ENCODE peak calls at places on chromosomes 4 and X, in six cellular contexts. One of them, this sample, is unnamed.

GRCh38 chr4:139665079-139665689 is 435 bp upstream of the MGST2 start:
- DNase-seq in astrocyte of the spinal cord: no peak
- DNase-seq in RPMI7951: no peak
- DNase-seq in left ventricle myocardium inferior: no peak
- DNase-seq in caudate nucleus: no peak
- DNase-seq in small intestine: no peak
- DNase-seq in this sample: no peak

GRCh38 chrX:2913118-2913517 is 16.0 kb downstream of the ARSD start:
- DNase-seq in astrocyte of the spinal cord: no peak
- DNase-seq in left ventricle myocardium inferior: no peak
- DNase-seq in RPMI7951: no peak
- DNase-seq in small intestine: peak
- DNase-seq in caudate nucleus: no peak
- DNase-seq in this sample: no peak

GRCh38 chrX:151697537-151697936 is 2.3 kb downstream of the PRRG3 start:
- DNase-seq in small intestine: no peak
- DNase-seq in left ventricle myocardium inferior: no peak
- DNase-seq in RPMI7951: peak
- DNase-seq in caudate nucleus: no peak
- DNase-seq in astrocyte of the spinal cord: no peak
- DNase-seq in this sample: no peak

GRCh38 chr4:42302348-42302747 is 94.9 kb upstream of the SHISA3 start:
- DNase-seq in caudate nucleus: peak
- DNase-seq in astrocyte of the spinal cord: peak
- DNase-seq in RPMI7951: peak
- DNase-seq in small intestine: peak
- DNase-seq in left ventricle myocardium inferior: no peak
- DNase-seq in this sample: no peak

GRCh38 chr4:4969298-4969697 is 50.0 kb downstream of the CYTL1 start:
- DNase-seq in small intestine: peak
- DNase-seq in left ventricle myocardium inferior: peak
- DNase-seq in RPMI7951: peak
- DNase-seq in caudate nucleus: no peak
- DNase-seq in astrocyte of the spinal cord: no peak
- DNase-seq in this sample: peak

GRCh38 chrX:66760648-66761047 is 121.8 kb upstream of the EDA2R start:
- DNase-seq in left ventricle myocardium inferior: no peak
- DNase-seq in astrocyte of the spinal cord: no peak
- DNase-seq in small intestine: no peak
- DNase-seq in caudate nucleus: no peak
- DNase-seq in RPMI7951: peak
- DNase-seq in this sample: no peak

GRCh38 chr4:166252487-166253402 is 379.7 kb downstream of the TLL1 start:
- DNase-seq in RPMI7951: peak
- DNase-seq in small intestine: peak
- DNase-seq in caudate nucleus: no peak
- DNase-seq in astrocyte of the spinal cord: peak
- DNase-seq in left ventricle myocardium inferior: no peak
- DNase-seq in this sample: no peak

GRCh38 chr4:157776930-157777329 is 395.9 kb downstream of the GASK1B start:
- DNase-seq in RPMI7951: no peak
- DNase-seq in small intestine: peak
- DNase-seq in caudate nucleus: no peak
- DNase-seq in left ventricle myocardium inferior: no peak
- DNase-seq in astrocyte of the spinal cord: no peak
- DNase-seq in this sample: no peak

GRCh38 chr4:185567828-185568442 is 32.6 kb upstream of the PDLIM3 start:
- DNase-seq in left ventricle myocardium inferior: peak
- DNase-seq in astrocyte of the spinal cord: peak
- DNase-seq in caudate nucleus: peak
- DNase-seq in small intestine: peak
- DNase-seq in RPMI7951: peak
- DNase-seq in this sample: peak

GRCh38 chr4:10075158-10075863 is 41.3 kb downstream of the WDR1 start:
- DNase-seq in RPMI7951: no peak
- DNase-seq in small intestine: no peak
- DNase-seq in caudate nucleus: no peak
- DNase-seq in left ventricle myocardium inferior: peak
- DNase-seq in astrocyte of the spinal cord: no peak
- DNase-seq in this sample: no peak

GRCh38 chrX:109936114-109936513 is 66.8 kb upstream of the TMEM164 start:
- DNase-seq in left ventricle myocardium inferior: no peak
- DNase-seq in small intestine: no peak
- DNase-seq in RPMI7951: no peak
- DNase-seq in caudate nucleus: no peak
- DNase-seq in astrocyte of the spinal cord: peak
- DNase-seq in this sample: no peak

GRCh38 chrX:97399400-97399799 is 515.7 kb downstream of the RPA4 start:
- DNase-seq in RPMI7951: peak
- DNase-seq in caudate nucleus: no peak
- DNase-seq in small intestine: no peak
- DNase-seq in astrocyte of the spinal cord: peak
- DNase-seq in left ventricle myocardium inferior: no peak
- DNase-seq in this sample: no peak

GRCh38 chr4:56908206-56909082 is 744 bp downstream of the REST start:
- DNase-seq in left ventricle myocardium inferior: peak
- DNase-seq in small intestine: peak
- DNase-seq in RPMI7951: peak
- DNase-seq in astrocyte of the spinal cord: peak
- DNase-seq in caudate nucleus: peak
- DNase-seq in this sample: peak

GRCh38 chr4:123446791-123447474 is 50.3 kb downstream of the SPRY1 start:
- DNase-seq in RPMI7951: no peak
- DNase-seq in small intestine: peak
- DNase-seq in astrocyte of the spinal cord: no peak
- DNase-seq in left ventricle myocardium inferior: no peak
- DNase-seq in caudate nucleus: no peak
- DNase-seq in this sample: no peak

GRCh38 chrX:79400618-79401017 is 33.5 kb upstream of the ITM2A start:
- DNase-seq in left ventricle myocardium inferior: no peak
- DNase-seq in small intestine: peak
- DNase-seq in caudate nucleus: no peak
- DNase-seq in RPMI7951: no peak
- DNase-seq in astrocyte of the spinal cord: no peak
- DNase-seq in this sample: no peak

GRCh38 chr4:13527192-13527982 is 16.9 kb downstream of the NKX3-2 start:
- DNase-seq in small intestine: no peak
- DNase-seq in RPMI7951: no peak
- DNase-seq in left ventricle myocardium inferior: no peak
- DNase-seq in caudate nucleus: no peak
- DNase-seq in astrocyte of the spinal cord: no peak
- DNase-seq in this sample: no peak

GRCh38 chr4:164304240-164304639 is 449.7 kb upstream of the SMIM31 start:
- DNase-seq in caudate nucleus: no peak
- DNase-seq in left ventricle myocardium inferior: no peak
- DNase-seq in RPMI7951: no peak
- DNase-seq in small intestine: no peak
- DNase-seq in astrocyte of the spinal cord: no peak
- DNase-seq in this sample: no peak

GRCh38 chr4:115720611-115721010 is 607.2 kb upstream of the NDST4 start:
- DNase-seq in astrocyte of the spinal cord: peak
- DNase-seq in left ventricle myocardium inferior: no peak
- DNase-seq in RPMI7951: no peak
- DNase-seq in caudate nucleus: no peak
- DNase-seq in small intestine: no peak
- DNase-seq in this sample: no peak